ENCODE peak calls at places on chromosomes 4 and X, in seven cellular contexts. G is prostate gland, H is thyroid gland, B is heart left ventricle, P is endothelial cell of umbilical vein, L is sigmoid colon, O is transverse colon. M is an unnamed sample.
A peak's percentile ranks its signal among the peaks of the same experiment; 100 is the strongest.

GRCh38 chrX:40272141-40272540 is 174.4 kb upstream of the BCOR start:
- DNase-seq in G (no peak), H (no peak), B (no peak), P (no peak), L (no peak), O (no peak), M (no peak)

GRCh38 chr4:6468376-6468775 is 4.0 kb downstream of the PPP2R2C start:
- DNase-seq in G (no peak), H (no peak), B (peak; percentile 2), P (no peak), L (peak; percentile 26), O (no peak), M (no peak)

GRCh38 chr4:186931519-186931918 is 207.9 kb upstream of the FAT1 start:
- DNase-seq in G (no peak), H (no peak), B (no peak), P (no peak), L (no peak), O (no peak), M (no peak)

GRCh38 chr4:105569851-105570207 is 17.4 kb downstream of the ARHGEF38 start:
- DNase-seq in G (no peak), H (no peak), B (no peak), P (no peak), L (no peak), O (no peak), M (no peak)

GRCh38 chr4:122583906-122584305 is 37.0 kb downstream of the IL21 start:
- DNase-seq in G (peak; percentile 4), H (no peak), B (no peak), P (no peak), L (no peak), O (no peak), M (no peak)

GRCh38 chr4:153603835-153604234 is 80.2 kb upstream of the TLR2 start:
- DNase-seq in G (no peak), H (no peak), B (no peak), P (no peak), L (no peak), O (no peak), M (no peak)

GRCh38 chr4:38894340-38894982 is 26.9 kb downstream of the FAM114A1 start:
- DNase-seq in G (no peak), H (no peak), B (no peak), P (no peak), L (no peak), O (no peak), M (no peak)

GRCh38 chr4:8585721-8586161 is 5.5 kb downstream of the GPR78 start:
- DNase-seq in G (no peak), H (no peak), B (no peak), P (no peak), L (peak; percentile 25), O (no peak), M (no peak)

GRCh38 chr4:11635336-11635735 is 206.6 kb upstream of the HS3ST1 start:
- DNase-seq in G (no peak), H (no peak), B (no peak), P (no peak), L (no peak), O (no peak), M (no peak)

GRCh38 chrX:112545051-112545450 is 134.7 kb downstream of the LHFPL1 start:
- DNase-seq in G (no peak), H (no peak), B (no peak), P (no peak), L (no peak), O (no peak), M (no peak)

GRCh38 chr4:184732126-184732525 is 1.8 kb downstream of the CENPU start:
- DNase-seq in G (no peak), H (peak; percentile 89), B (no peak), P (no peak), L (no peak), O (no peak), M (no peak)

GRCh38 chrX:140141444-140142029 is 176.2 kb upstream of the CXorf66 start:
- DNase-seq in G (peak; percentile 4), H (peak; percentile 40), B (no peak), P (peak; percentile 1), L (no peak), O (peak; percentile 17), M (no peak)

GRCh38 chr4:22416403-22416802 is 99.5 kb downstream of the ADGRA3 start:
- DNase-seq in G (no peak), H (no peak), B (no peak), P (peak; percentile 82), L (no peak), O (no peak), M (no peak)

GRCh38 chrX:34624416-34624815 is 32.7 kb downstream of the TMEM47 start:
- DNase-seq in G (no peak), H (no peak), B (no peak), P (no peak), L (no peak), O (no peak), M (no peak)

GRCh38 chr4:37999000-37999745 is 39.0 kb downstream of the PTTG2 start:
- DNase-seq in G (no peak), H (peak; percentile 41), B (no peak), P (no peak), L (no peak), O (no peak), M (no peak)

GRCh38 chr4:56907009-56907408 is 691 bp upstream of the REST start:
- DNase-seq in G (no peak), H (peak; percentile 9), B (no peak), P (no peak), L (no peak), O (peak; percentile 20), M (peak; percentile 24)

GRCh38 chrX:71178908-71179307 is 34.3 kb downstream of the NLGN3 start:
- DNase-seq in G (peak; percentile 42), H (peak; percentile 52), B (peak; percentile 35), P (peak; percentile 62), L (peak; percentile 78), O (peak; percentile 56), M (peak; percentile 37)

GRCh38 chr4:54378461-54378860 is 149.4 kb downstream of the PDGFRA start:
- DNase-seq in G (no peak), H (no peak), B (no peak), P (no peak), L (no peak), O (no peak), M (no peak)

DNA sequence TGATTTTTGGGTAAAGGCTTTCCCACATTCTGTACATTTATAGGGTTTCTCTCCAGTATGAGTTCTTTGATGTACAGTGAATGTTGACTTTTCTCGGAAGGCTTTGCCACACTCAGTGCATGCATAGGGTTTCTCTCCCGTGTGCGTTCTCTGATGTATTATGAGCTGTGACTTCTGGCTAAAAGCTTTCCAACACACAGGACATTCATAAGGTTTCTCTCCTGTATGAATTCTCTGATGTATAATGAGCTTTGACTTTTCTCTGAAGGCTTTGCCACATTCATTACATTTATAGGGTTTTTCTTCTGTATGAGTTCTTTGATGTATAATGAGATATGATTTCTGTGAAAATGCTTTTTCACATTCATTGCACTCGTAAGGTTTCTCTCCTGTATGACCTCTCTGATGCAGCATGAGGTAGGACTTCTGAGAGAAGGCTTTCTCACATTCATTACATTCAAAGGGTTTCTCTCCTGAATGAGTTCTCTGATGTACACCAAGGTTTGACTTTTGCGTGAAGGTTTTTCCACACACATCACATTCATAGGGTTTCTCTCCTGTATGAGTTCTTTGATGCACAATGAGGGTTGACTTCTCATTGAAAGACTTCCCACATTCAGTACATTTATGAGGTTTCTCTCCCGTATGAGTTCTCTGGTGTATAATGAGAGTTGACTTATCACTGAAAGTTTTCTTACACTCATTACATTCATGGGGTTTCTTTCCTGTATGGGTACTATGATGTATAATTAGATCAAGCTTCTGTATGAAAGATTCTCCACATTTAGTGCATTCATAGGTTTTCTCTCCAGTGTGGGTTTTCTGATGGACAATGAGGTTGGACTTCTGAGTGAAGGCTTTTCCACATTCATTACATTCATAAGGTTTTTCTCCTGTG is 27.3 kb downstream of the ZNF182 start:
- DNase-seq in G (no peak), H (no peak), B (no peak), P (no peak), L (no peak), O (no peak), M (no peak)
- H3K9me3 ChIP-seq in G (no peaks in the 10 kb centered on the region), H (no peaks in the 10 kb centered on the region), B (peaks cover 56% of the 10 kb centered on the region), P (peaks cover 4% of the 10 kb centered on the region), L (peaks cover 9% of the 10 kb centered on the region), O (peaks cover 5% of the 10 kb centered on the region), M (peaks cover 15% of the 10 kb centered on the region)

DNA sequence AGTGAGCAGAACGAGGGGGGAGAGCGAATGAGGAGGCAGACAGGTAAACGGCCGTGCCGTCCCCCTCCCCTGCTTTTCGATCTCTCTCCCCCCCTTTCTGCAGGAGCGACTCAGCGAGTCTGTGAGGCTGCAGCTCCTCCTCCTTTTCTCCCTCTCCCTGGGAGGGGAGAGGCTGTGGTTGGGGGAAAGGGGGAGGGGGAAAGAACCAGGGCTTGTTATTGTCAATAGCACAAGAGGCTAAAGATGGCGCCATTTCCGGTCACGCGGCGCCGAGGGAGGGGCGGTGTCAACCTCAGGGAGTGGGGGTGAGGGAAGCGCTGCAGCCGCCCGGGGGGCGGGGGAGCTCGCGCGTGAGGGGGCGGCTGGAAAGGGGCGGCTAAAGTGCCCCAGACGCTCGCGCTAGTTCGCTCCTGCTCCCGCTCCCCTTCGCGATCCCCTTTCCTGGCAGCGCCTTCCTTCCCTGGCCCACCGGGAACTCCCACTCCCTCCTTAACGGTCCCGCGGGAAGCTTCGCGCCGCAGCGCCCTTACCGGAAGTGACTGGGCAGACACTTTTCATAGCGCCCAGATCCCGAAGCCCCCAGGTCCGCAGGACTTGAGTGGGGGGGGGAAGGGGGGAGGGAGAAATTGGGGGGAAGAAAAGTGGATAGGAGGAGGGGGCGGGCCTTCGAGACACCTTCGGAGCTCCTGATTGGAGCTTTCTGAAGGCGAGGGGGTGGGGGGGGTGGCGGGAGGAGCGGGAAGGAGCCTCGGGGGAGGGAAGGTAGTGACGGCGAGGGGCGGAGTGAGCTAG is at the start of gene CUL4B:
- DNase-seq in G (peak; percentile 89), H (peak; percentile 93), B (peak; percentile 93), P (peak; percentile 95), L (peak; percentile 97), O (peak; percentile 93), M (peak; percentile 95)
- TF ChIP-seq POLR2A in G (peak; percentile 49), H (no peak), B (peak; percentile 64), P (peak; percentile 75), L (peak; percentile 50), O (peak; percentile 80), M (peak; percentile 69)

GRCh38 chr4:163113921-163114703 is 52.6 kb downstream of the NAF1 start:
- DNase-seq in G (no peak), H (no peak), B (no peak), P (no peak), L (no peak), O (no peak), M (no peak)
- H3K9me3 ChIP-seq in G (no peaks in the 10 kb centered on the region), H (no peaks in the 10 kb centered on the region), B (no peaks in the 10 kb centered on the region), P (no peaks in the 10 kb centered on the region), L (no peaks in the 10 kb centered on the region), O (no peaks in the 10 kb centered on the region), M (no peaks in the 10 kb centered on the region)

DNA sequence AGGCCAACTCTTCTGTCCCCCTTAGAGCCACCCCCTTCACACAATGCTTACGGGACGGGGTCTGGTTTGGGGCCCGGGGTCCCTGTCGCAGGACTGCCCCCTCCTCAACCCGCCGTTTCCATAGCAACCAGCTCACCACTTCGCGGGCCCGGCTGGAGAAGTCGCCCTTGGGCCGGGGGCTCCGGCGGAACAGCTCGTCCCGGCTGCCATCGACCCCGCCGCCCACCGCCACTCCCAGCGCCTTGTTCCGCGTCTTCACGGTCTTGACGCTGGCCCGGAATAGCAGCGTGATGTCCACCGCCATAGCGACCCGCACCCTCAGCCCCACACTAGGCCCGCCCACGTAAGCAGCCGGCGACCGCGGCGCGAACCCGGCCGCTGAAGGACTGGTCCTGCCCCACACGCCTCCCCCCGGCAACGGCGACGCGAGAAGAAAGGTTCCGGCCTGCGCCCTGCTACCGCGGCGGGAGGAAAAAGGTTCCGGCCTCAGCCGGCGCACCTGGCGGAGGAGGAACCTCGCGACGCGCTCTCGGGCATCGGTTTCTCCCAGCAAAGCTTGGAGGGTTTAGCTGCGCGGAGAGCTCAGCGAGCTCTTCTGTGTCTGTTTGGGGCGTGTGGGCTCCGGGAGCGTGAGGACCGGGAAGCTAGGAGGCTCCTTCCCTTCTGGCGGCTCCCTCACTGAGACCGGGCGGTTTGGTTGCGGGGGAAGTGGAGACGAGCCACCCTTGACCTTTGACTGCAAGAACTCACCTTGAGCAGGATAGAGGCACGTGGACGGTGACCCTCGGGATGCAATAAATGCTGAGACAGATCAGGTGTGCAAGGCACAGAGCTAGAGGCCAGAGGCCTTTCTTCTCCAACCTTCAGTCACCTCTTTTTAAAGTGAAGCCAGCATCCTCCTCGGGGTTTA is at the start of gene STX18:
- DNase-seq in G (peak; percentile 63), H (peak; percentile 84), B (peak; percentile 89), P (peak; percentile 85), L (peak; percentile 92), O (peak; percentile 90), M (peak; percentile 87)
- TF ChIP-seq POLR2A in G (peak; percentile 52), H (no peak), B (peak; percentile 47), P (peak; percentile 60), L (peak; percentile 64), O (peak; percentile 91), M (peak; percentile 72)